ENCODE peak calls at places on chromosomes 7 and 10, in four cellular contexts. V is CD8-positive, alpha-beta T cell; J is OCI-LY7; A is stimulated activated CD8-positive, alpha-beta memory T cell treated with anti-CD3 and anti-CD28 coated beads, Interleukin-7, amount 100 ng/mL, for 1 hour. I is an unnamed sample.

GRCh38 chr7:137508437-137509175 is 165.1 kb upstream of the PTN start:
- DNase-seq in V (no peak), J (no peak), A (no peak), I (no peak)

GRCh38 chr10:43136995-43137700 is 1.1 kb upstream of the CSGALNACT2 start:
- DNase-seq in V (no peak), J (no peak), A (no peak), I (no peak)

GRCh38 chr7:107622429-107622828 is 38.2 kb upstream of the SLC26A4 start:
- DNase-seq in V (no peak), J (no peak), A (no peak), I (no peak)

GRCh38 chr7:22576941-22577927 is 77.2 kb upstream of the STEAP1B start:
- DNase-seq in V (no peak), J (no peak), A (no peak), I (no peak)

GRCh38 chr7:2807846-2808772 is 36.0 kb downstream of the GNA12 start:
- DNase-seq in V (no peak), J (no peak), A (no peak), I (no peak)

GRCh38 chr10:11195017-11195586 is 177.4 kb downstream of the CELF2 start:
- DNase-seq in V (no peak), J (no peak), A (no peak), I (no peak)

GRCh38 chr10:6729071-6729773 is 149.1 kb upstream of the PRKCQ start:
- DNase-seq in V (no peak), J (no peak), A (no peak), I (peak)

GRCh38 chr10:77371848-77372247 is 265.8 kb downstream of the KCNMA1 start:
- DNase-seq in V (no peak), J (no peak), A (no peak), I (no peak)

GRCh38 chr7:71173955-71174354 is 42.0 kb downstream of the GALNT17 start:
- DNase-seq in V (no peak), J (no peak), A (no peak), I (no peak)

GRCh38 chr10:95247200-95247880 is 43.5 kb downstream of the PDLIM1 start:
- DNase-seq in V (no peak), J (no peak), A (no peak), I (no peak)

GRCh38 chr10:103856497-103857175 is 1.3 kb upstream of the SH3PXD2A start:
- DNase-seq in V (no peak), J (no peak), A (no peak), I (no peak)

GRCh38 chr10:104391150-104391968 is 37.7 kb downstream of the CFAP58 start:
- DNase-seq in V (no peak), J (no peak), A (no peak), I (no peak)

GRCh38 chr10:46330881-46331280 is 44.1 kb downstream of the ANTXRL start:
- DNase-seq in V (no peak), J (no peak), A (no peak), I (no peak)

GRCh38 chr10:13441476-13441875 is 87.3 kb downstream of the BEND7 start:
- DNase-seq in V (no peak), J (no peak), A (no peak), I (no peak)

GRCh38 chr10:123252779-123253178 is 98.6 kb downstream of the BUB3 start:
- DNase-seq in V (no peak), J (no peak), A (no peak), I (no peak)

GRCh38 chr7:155136619-155137243 is 66.6 kb downstream of the HTR5A start:
- DNase-seq in V (no peak), J (no peak), A (no peak), I (no peak)

GRCh38 chr10:103958996-103959395 is 7.9 kb upstream of the SLK start:
- DNase-seq in V (no peak), J (no peak), A (no peak), I (no peak)

GRCh38 chr7:101120315-101120714 is 6.6 kb upstream of the SERPINE1 start:
- DNase-seq in V (no peak), J (no peak), A (no peak), I (no peak)

GRCh38 chr7:108142675-108143259 is 12.6 kb upstream of the LAMB4 start:
- DNase-seq in V (no peak), J (no peak), A (no peak), I (no peak)

GRCh38 chr10:35324196-35324595 is 12.1 kb upstream of the CCNY start:
- DNase-seq in V (no peak), J (no peak), A (no peak), I (no peak)

GRCh38 chr7:14340415-14341079 is 351.1 kb upstream of the ETV1 start:
- DNase-seq in V (no peak), J (no peak), A (no peak), I (no peak)

GRCh38 chr7:79930604-79931003 is 204.0 kb upstream of the GNAI1 start:
- DNase-seq in V (no peak), J (no peak), A (no peak), I (no peak)

GRCh38 chr10:5544216-5544805 is 19.6 kb downstream of the CALML3 start:
- DNase-seq in V (no peak), J (no peak), A (no peak), I (no peak)

GRCh38 chr7:37224746-37225145 is 223.9 kb downstream of the ELMO1 start:
- DNase-seq in V (no peak), J (no peak), A (no peak), I (no peak)

GRCh38 chr7:136183981-136184380 is 206.8 kb upstream of the MTPN start:
- DNase-seq in V (no peak), J (no peak), A (no peak), I (no peak)

GRCh38 chr7:114644455-114644854 is 229.8 kb downstream of the FOXP2 start:
- DNase-seq in V (no peak), J (no peak), A (no peak), I (no peak)

GRCh38 chr10:114031113-114031512 is 12.6 kb upstream of the ADRB1 start:
- DNase-seq in V (no peak), J (no peak), A (no peak), I (no peak)